ENCODE peak calls at places on chromosomes 16 and 17, in eight cellular contexts. W is GM23248, D is fibroblast of lung, O is heart left ventricle, L is K562, K is OCI-LY7, E is tibial nerve, T is hepatocyte. B is an unnamed sample.

GRCh38 chr17:17179371-17179827 is 26.7 kb downstream of the PLD6 start:
- DNase-seq in L (no peak), D (peak), O (no peak), W (no peak), K (no peak), E (no peak), T (no peak), B (no peak)

GRCh38 chr17:29256735-29257466 is 10.2 kb downstream of the CRYBA1 start:
- DNase-seq in D (peak), W (peak), E (no peak), T (no peak), K (no peak), L (no peak), O (no peak), B (no peak)

GRCh38 chr16:58128721-58129096 is 472 bp downstream of the CFAP20 start:
- DNase-seq in E (no peak), T (peak), O (peak), K (peak), L (peak), D (no peak), W (peak), B (no peak)

GRCh38 chr16:88552166-88552565 is 18.0 kb upstream of the ZC3H18 start:
- DNase-seq in K (peak), O (no peak), E (no peak), W (no peak), D (no peak), T (no peak), L (no peak), B (no peak)

GRCh38 chr16:87447323-87447722 is 45.5 kb downstream of the ZCCHC14 start:
- DNase-seq in O (no peak), K (no peak), L (no peak), E (no peak), D (peak), T (no peak), W (no peak), B (no peak)

GRCh38 chr17:40361063-40361924 is 3.2 kb downstream of the GJD3 start:
- DNase-seq in E (no peak), L (no peak), O (no peak), T (no peak), D (no peak), W (no peak), K (no peak), B (no peak)

GRCh38 chr17:32783602-32784001 is 93.3 kb downstream of the MYO1D start:
- DNase-seq in O (no peak), E (no peak), L (peak), W (peak), D (peak), T (peak), K (peak), B (no peak)

GRCh38 chr16:31508706-31509523 is 724 bp upstream of the RUSF1 start:
- DNase-seq in D (peak), L (no peak), T (no peak), W (peak), E (no peak), O (no peak), K (no peak), B (no peak)

GRCh38 chr17:68961204-68961893 is 6.2 kb upstream of the ABCA8 start:
- DNase-seq in L (no peak), K (no peak), O (no peak), E (no peak), W (peak), D (no peak), T (no peak), B (no peak)

GRCh38 chr16:26863971-26864370 is 202.8 kb upstream of the C16orf82 start:
- DNase-seq in O (no peak), K (no peak), D (no peak), L (no peak), T (no peak), W (no peak), E (no peak), B (no peak)

GRCh38 chr17:75853410-75853809 is 1.7 kb downstream of the WBP2 start:
- DNase-seq in E (no peak), O (no peak), D (peak), W (peak), K (no peak), L (no peak), T (no peak), B (no peak)

GRCh38 chr17:79843917-79844815 is 4.9 kb upstream of the CBX4 start:
- DNase-seq in K (no peak), W (peak), T (peak), E (no peak), D (peak), O (peak), L (no peak), B (no peak)

GRCh38 chr16:53159781-53160436 is 105.1 kb downstream of the CHD9 start:
- DNase-seq in L (peak), E (peak), O (no peak), T (peak), K (peak), W (peak), D (peak), B (peak)

GRCh38 chr16:1262846-1263221 is 7.0 kb downstream of the TPSD1 start:
- DNase-seq in W (no peak), O (no peak), D (no peak), T (no peak), E (no peak), K (no peak), L (no peak), B (no peak)

GRCh38 chr16:24511801-24512200 is 27.6 kb upstream of the RBBP6 start:
- DNase-seq in D (no peak), O (no peak), L (no peak), E (no peak), W (no peak), K (no peak), T (no peak), B (no peak)

GRCh38 chr17:7462474-7463367 is 16.7 kb downstream of the ZBTB4 start:
- DNase-seq in O (no peak), E (no peak), L (no peak), W (no peak), K (no peak), D (no peak), T (no peak), B (no peak)

GRCh38 chr16:85798901-85799496 is 345 bp downstream of the EMC8 start:
- DNase-seq in O (no peak), W (peak), L (peak), D (peak), E (no peak), K (peak), T (peak), B (no peak)

GRCh38 chr17:78745407-78746088 is 36.5 kb downstream of the CYTH1 start:
- DNase-seq in K (peak), D (peak), O (no peak), W (peak), T (peak), E (peak), L (no peak), B (no peak)

GRCh38 chr17:43723697-43724359 is 34.8 kb downstream of the SOST start:
- DNase-seq in W (peak), K (no peak), D (peak), E (no peak), L (no peak), O (no peak), T (no peak), B (peak)

GRCh38 chr16:16006650-16007049 is 57.2 kb downstream of the ABCC1 start:
- DNase-seq in W (no peak), E (no peak), K (no peak), D (no peak), T (no peak), O (no peak), L (no peak), B (no peak)

GRCh38 chr16:16075463-16076399 is 126.3 kb downstream of the ABCC1 start:
- DNase-seq in O (peak), K (no peak), E (peak), T (no peak), W (no peak), D (peak), L (no peak), B (no peak)

GRCh38 chr17:17511971-17512858 is 16.0 kb upstream of the RASD1 start:
- DNase-seq in L (peak), E (no peak), T (peak), W (peak), O (no peak), K (no peak), D (peak), B (peak)

GRCh38 chr16:53899471-53899870 is 195.5 kb downstream of the FTO start:
- DNase-seq in L (no peak), T (peak), W (peak), E (no peak), O (no peak), K (no peak), D (peak), B (no peak)

GRCh38 chr17:81400154-81400938 is 5.1 kb downstream of the BAHCC1 start:
- DNase-seq in D (peak), K (no peak), T (no peak), E (no peak), W (peak), L (peak), O (no peak), B (no peak)

GRCh38 chr16:50535506-50536257 is 12.5 kb upstream of the NKD1 start:
- DNase-seq in T (no peak), E (no peak), D (no peak), W (no peak), L (no peak), K (no peak), O (peak), B (no peak)

GRCh38 chr17:65463242-65463641 is 98.2 kb downstream of the AXIN2 start:
- DNase-seq in L (no peak), O (peak), T (peak), K (no peak), E (no peak), W (peak), D (peak), B (peak)

GRCh38 chr16:5041604-5042133 is 7.9 kb upstream of the NAGPA start:
- DNase-seq in W (peak), D (peak), K (no peak), L (no peak), E (no peak), T (peak), O (no peak), B (peak)

GRCh38 chr17:33200116-33200515 is 93.0 kb downstream of the ASIC2 start:
- DNase-seq in K (no peak), T (peak), D (peak), W (peak), L (no peak), E (no peak), O (no peak), B (peak)

GRCh38 chr16:14310519-14310991 is 239.4 kb downstream of the MRTFB start:
- DNase-seq in E (no peak), L (peak), T (no peak), K (peak), D (peak), O (no peak), W (peak), B (peak)

GRCh38 chr16:53434436-53435065 is at the start of gene RBL2:
- DNase-seq in E (peak), L (peak), D (peak), W (peak), K (peak), T (peak), O (peak), B (peak)

GRCh38 chr17:40371261-40371929 is 6.9 kb upstream of the GJD3 start:
- DNase-seq in T (no peak), W (no peak), K (peak), D (no peak), L (peak), O (no peak), E (no peak), B (no peak)

GRCh38 chr17:55157165-55157564 is 107.6 kb upstream of the HLF start:
- DNase-seq in O (no peak), D (peak), L (no peak), T (no peak), W (peak), E (no peak), K (no peak), B (no peak)

GRCh38 chr17:71430281-71430680 is 690.5 kb upstream of the SOX9 start:
- DNase-seq in W (no peak), E (no peak), L (no peak), O (no peak), T (no peak), D (no peak), K (no peak), B (no peak)

GRCh38 chr17:41464682-41465081 is 2.5 kb downstream of the KRT32 start:
- DNase-seq in K (no peak), W (peak), T (peak), E (peak), D (peak), O (peak), L (no peak), B (peak)

GRCh38 chr16:89023151-89023551 is 46.1 kb upstream of the CBFA2T3 start:
- DNase-seq in K (no peak), L (no peak), E (no peak), W (no peak), T (no peak), D (no peak), O (no peak), B (no peak)

GRCh38 chr17:63974594-63975192 is 2.0 kb upstream of the SCN4A start:
- DNase-seq in T (no peak), L (no peak), W (peak), D (peak), E (no peak), O (no peak), K (no peak), B (no peak)

GRCh38 chr16:87054154-87054553 is 263.0 kb downstream of the C16orf95 start:
- DNase-seq in E (no peak), W (no peak), K (no peak), T (no peak), L (no peak), D (no peak), O (no peak), B (no peak)

DNA sequence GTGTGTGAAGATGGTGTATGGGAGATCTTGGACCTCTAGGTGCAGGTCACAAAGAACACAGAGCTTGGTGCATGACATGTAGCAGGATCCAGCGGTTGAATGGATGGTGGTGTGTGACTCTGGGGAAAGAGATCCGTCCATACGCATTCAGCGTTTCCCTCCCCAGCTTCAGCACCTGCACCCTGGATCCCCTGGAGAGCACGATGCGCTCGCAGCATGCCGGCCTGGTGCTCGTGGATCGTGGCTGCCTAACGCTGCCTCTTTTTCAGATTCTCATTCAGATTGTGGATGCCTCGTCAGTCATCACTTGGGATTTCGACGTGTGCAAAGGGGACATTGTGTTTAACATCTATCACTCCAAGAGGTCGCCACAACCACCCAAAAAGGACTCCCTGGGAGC is 70.9 kb downstream of the SEC14L1 start:
- DNase-seq in T (no peak), K (peak), W (no peak), D (no peak), L (no peak), O (no peak), E (no peak), B (no peak)
- H3K4me3 ChIP-seq in T (no peak), K (peak), W (no peak), D (no peak), L (no peak), O (no peak), E (no peak), B (no peak)

DNA sequence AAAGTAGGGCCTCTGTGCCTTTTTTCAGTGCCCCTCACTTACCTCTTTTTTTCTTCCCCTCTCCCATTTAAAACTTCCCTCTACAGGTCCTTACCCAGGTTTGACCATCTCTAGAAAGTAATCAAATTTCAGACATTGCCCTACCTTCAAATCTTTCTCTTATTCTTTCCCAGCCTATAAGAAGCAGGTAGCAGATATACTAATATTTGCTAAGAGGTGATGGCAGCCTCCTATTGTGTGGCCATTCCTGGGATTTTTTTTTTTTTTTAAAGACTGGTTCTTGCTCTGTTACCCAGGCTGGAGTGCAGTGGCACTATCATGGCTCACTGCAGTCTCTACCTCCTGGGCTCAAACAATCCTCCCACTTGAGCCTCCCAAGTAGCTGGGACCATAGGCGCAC is 111.1 kb upstream of the HAS3 start:
- DNase-seq in K (no peak), T (no peak), L (no peak), E (no peak), O (no peak), W (no peak), D (no peak), B (no peak)
- H3K4me3 ChIP-seq in K (no peak), T (no peak), L (no peak), E (no peak), O (no peak), W (peak), D (no peak), B (no peak)

GRCh38 chr17:35322749-35323148 is 50.7 kb downstream of the SLFN11 start:
- DNase-seq in L (no peak), O (no peak), E (no peak), K (no peak), W (no peak), T (no peak), D (no peak), B (no peak)
- H3K4me3 ChIP-seq in L (no peak), O (no peak), E (no peak), K (no peak), W (no peak), T (no peak), D (no peak), B (no peak)

DNA sequence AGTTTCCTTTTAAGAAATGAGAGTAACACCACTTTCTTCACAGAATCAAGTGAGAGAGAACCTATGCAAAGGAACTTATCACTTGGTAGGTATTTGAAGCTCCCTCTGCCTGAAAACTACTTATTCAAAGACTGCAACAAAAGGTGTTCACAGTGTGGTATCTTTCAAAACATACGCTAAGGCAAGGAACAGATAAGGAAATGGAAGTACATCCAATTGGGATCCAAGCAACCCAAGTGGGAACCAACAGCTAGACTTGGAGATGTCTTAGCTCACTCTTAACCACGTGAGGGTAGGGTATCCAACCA is 431 bp upstream of the PPM1E start:
- DNase-seq in T (no peak), E (no peak), K (no peak), O (no peak), W (no peak), D (no peak), L (no peak), B (no peak)
- H3K4me3 ChIP-seq in T (peak), E (no peak), K (peak), O (no peak), W (peak), D (peak), L (peak), B (peak)

GRCh38 chr16:72517154-72517553 is 345.2 kb upstream of the PMFBP1 start:
- DNase-seq in T (no peak), K (no peak), O (no peak), W (no peak), E (no peak), D (no peak), L (no peak), B (no peak)

GRCh38 chr16:72523087-72523486 is 351.1 kb upstream of the PMFBP1 start:
- DNase-seq in E (no peak), K (no peak), D (no peak), O (no peak), T (no peak), W (no peak), L (no peak), B (no peak)
- H3K4me3 ChIP-seq in E (no peak), K (no peak), D (no peak), O (no peak), T (no peak), W (no peak), L (no peak), B (no peak)

GRCh38 chr16:28064150-28064549 is 636 bp upstream of the GSG1L start:
- DNase-seq in O (no peak), D (no peak), L (no peak), E (no peak), T (no peak), W (no peak), K (no peak), B (no peak)

GRCh38 chr16:28063611-28064061 is at the start of gene GSG1L:
- DNase-seq in W (peak), L (no peak), O (no peak), E (no peak), D (no peak), K (no peak), T (peak), B (no peak)

GRCh38 chr16:28062261-28063046 is 1.1 kb downstream of the GSG1L start:
- DNase-seq in L (no peak), W (no peak), E (no peak), K (no peak), O (no peak), D (no peak), T (no peak), B (no peak)

GRCh38 chr16:28061702-28062101 is 1.8 kb downstream of the GSG1L start:
- DNase-seq in O (no peak), D (no peak), K (no peak), W (no peak), T (no peak), E (no peak), L (no peak), B (no peak)

GRCh38 chr16:28063047-28063521 is 430 bp downstream of the GSG1L start:
- DNase-seq in E (no peak), K (no peak), T (peak), W (peak), L (no peak), D (peak), O (no peak), B (no peak)
- H3K4me3 ChIP-seq in E (no peak), K (no peak), T (no peak), W (no peak), L (no peak), D (no peak), O (no peak), B (peak)

DNA sequence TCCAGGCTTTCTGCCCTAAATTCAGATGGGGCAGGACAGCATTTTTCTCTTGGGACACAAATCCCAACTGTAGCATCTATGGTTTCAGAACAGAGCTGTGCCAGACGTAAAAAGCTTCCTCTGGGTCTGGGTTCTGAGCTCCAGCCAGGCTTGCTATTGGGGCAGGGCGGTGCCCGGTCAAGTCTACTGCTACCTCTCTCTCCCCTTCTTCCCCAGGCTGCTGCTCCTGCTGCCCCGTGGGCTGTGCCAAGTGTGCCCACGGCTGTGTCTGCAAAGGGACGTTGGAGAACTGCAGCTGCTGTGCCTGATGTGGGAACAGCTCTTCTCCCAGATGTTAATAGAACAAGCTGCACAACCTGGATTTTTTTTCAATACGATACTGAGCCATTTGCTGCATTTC is 1.1 kb downstream of the MT1M start:
- DNase-seq in L (no peak), D (no peak), K (no peak), W (no peak), O (no peak), T (no peak), E (no peak), B (no peak)
- H3K4me3 ChIP-seq in L (no peak), D (no peak), K (no peak), W (no peak), O (no peak), T (no peak), E (peak), B (no peak)

B was measured in skeletal muscle cell.